ENCODE peak calls at places on chromosomes 3 and 15, in seven cellular contexts. G is GM06990, A is nucleus accumbens, U is neuronal stem cell, Z is HEK293T, T is KBM-7, V is T1000. W is an unnamed sample.

GRCh38 chr3:171976526-171976925 is 62.9 kb upstream of the FNDC3B start:
- DNase-seq in A (no peak), U (no peak), T (no peak), Z (no peak), G (no peak), V (no peak), W (no peak)

GRCh38 chr3:194250104-194251002 is 100.8 kb downstream of the CPN2 start:
- DNase-seq in T (no peak), U (no peak), Z (no peak), G (no peak), V (no peak), A (no peak), W (no peak)

GRCh38 chr3:167929937-167930336 is 165.8 kb downstream of the GOLIM4 start:
- DNase-seq in G (no peak), U (no peak), Z (no peak), A (no peak), V (no peak), T (no peak), W (peak)

GRCh38 chr15:85839637-85840036 is 44.9 kb upstream of the KLHL25 start:
- DNase-seq in A (no peak), T (peak), U (no peak), V (no peak), Z (no peak), G (no peak), W (no peak)

GRCh38 chr3:106242779-106243178 is 374.0 kb upstream of the CBLB start:
- DNase-seq in Z (no peak), G (no peak), T (no peak), V (no peak), A (no peak), U (no peak), W (no peak)

GRCh38 chr3:193347507-193348501 is 30.7 kb downstream of the ATP13A5 start:
- DNase-seq in A (no peak), Z (no peak), U (no peak), V (no peak), G (no peak), T (no peak), W (no peak)

GRCh38 chr15:98581715-98582114 is 66.6 kb upstream of the IGF1R start:
- DNase-seq in A (no peak), G (no peak), Z (no peak), U (no peak), T (no peak), V (no peak), W (peak)

GRCh38 chr3:95319921-95320494 is 1257.1 kb downstream of the NSUN3 start:
- DNase-seq in V (no peak), G (no peak), U (no peak), T (no peak), A (no peak), Z (no peak), W (no peak)

GRCh38 chr15:76123031-76123430 is 63.2 kb downstream of the TMEM266 start:
- DNase-seq in Z (no peak), V (no peak), A (no peak), G (no peak), U (no peak), T (no peak), W (no peak)

GRCh38 chr3:72951259-72951722 is 45.3 kb upstream of the PPP4R2 start:
- DNase-seq in Z (no peak), A (no peak), U (no peak), V (no peak), T (no peak), G (peak), W (no peak)

GRCh38 chr3:195015021-195015420 is 255.9 kb downstream of the XXYLT1 start:
- DNase-seq in A (no peak), G (no peak), T (peak), U (no peak), V (no peak), Z (no peak), W (no peak)

GRCh38 chr3:170896781-170897180 is 11.7 kb downstream of the EIF5A2 start:
- DNase-seq in T (no peak), A (no peak), V (no peak), G (no peak), U (no peak), Z (no peak), W (no peak)

GRCh38 chr3:105997800-105998526 is 129.2 kb upstream of the CBLB start:
- DNase-seq in V (peak), U (no peak), Z (no peak), T (peak), G (no peak), A (no peak), W (no peak)

GRCh38 chr3:166760114-166760513 is 620.0 kb downstream of the ZBBX start:
- DNase-seq in A (no peak), V (no peak), T (no peak), U (no peak), Z (no peak), G (no peak), W (no peak)

GRCh38 chr15:57418640-57419039 is 42.3 kb downstream of the CGNL1 start:
- DNase-seq in V (no peak), U (no peak), G (no peak), T (no peak), A (no peak), Z (no peak), W (no peak)

GRCh38 chr15:90029024-90029423 is 27.9 kb downstream of the ZNF710 start:
- DNase-seq in U (no peak), V (no peak), T (no peak), Z (no peak), A (no peak), G (no peak), W (no peak)

GRCh38 chr15:77496710-77497107 is 76.0 kb downstream of the HMG20A start:
- DNase-seq in Z (peak), U (peak), A (no peak), T (peak), G (peak), V (peak), W (peak)

GRCh38 chr15:20341901-20342605 is 199.5 kb downstream of the GOLGA6L6 start:
- DNase-seq in T (no peak), G (no peak), Z (no peak), U (no peak), V (no peak), A (no peak), W (peak)